ENCODE peak calls at places on chromosomes 1 and 21, in six cellular contexts. One of them, this sample, is unnamed.

GRCh38 chr1:41895552-41895951 is 23.2 kb downstream of the HIVEP3 start:
- DNase-seq in HFFc6: no peak
- DNase-seq in T-helper 9 cell: no peak
- DNase-seq in CD4-positive, alpha-beta T cell: no peak
- DNase-seq in prostate gland: no peak
- DNase-seq in stromal cell of bone marrow: no peak
- DNase-seq in this sample: no peak

GRCh38 chr1:39727221-39727931 is 11.3 kb upstream of the PPIE start:
- DNase-seq in stromal cell of bone marrow: no peak
- DNase-seq in prostate gland: no peak
- DNase-seq in CD4-positive, alpha-beta T cell: no peak
- DNase-seq in HFFc6: no peak
- DNase-seq in T-helper 9 cell: no peak
- DNase-seq in this sample: no peak

GRCh38 chr1:82919828-82920227 is 1079.1 kb downstream of the TTLL7 start:
- DNase-seq in CD4-positive, alpha-beta T cell: no peak
- DNase-seq in stromal cell of bone marrow: peak
- DNase-seq in prostate gland: no peak
- DNase-seq in T-helper 9 cell: no peak
- DNase-seq in HFFc6: no peak
- DNase-seq in this sample: no peak

GRCh38 chr1:59747469-59748014 is 67.2 kb upstream of the HOOK1 start:
- DNase-seq in stromal cell of bone marrow: no peak
- DNase-seq in T-helper 9 cell: no peak
- DNase-seq in prostate gland: no peak
- DNase-seq in CD4-positive, alpha-beta T cell: no peak
- DNase-seq in HFFc6: no peak
- DNase-seq in this sample: no peak

GRCh38 chr1:148318123-148318899 is 164.8 kb downstream of the PPIAL4G start:
- DNase-seq in prostate gland: no peak
- DNase-seq in stromal cell of bone marrow: no peak
- DNase-seq in T-helper 9 cell: peak
- DNase-seq in CD4-positive, alpha-beta T cell: peak
- DNase-seq in HFFc6: no peak
- DNase-seq in this sample: no peak

GRCh38 chr1:55185832-55186231 is 29.3 kb downstream of the USP24 start:
- DNase-seq in T-helper 9 cell: no peak
- DNase-seq in HFFc6: no peak
- DNase-seq in CD4-positive, alpha-beta T cell: no peak
- DNase-seq in prostate gland: no peak
- DNase-seq in stromal cell of bone marrow: no peak
- DNase-seq in this sample: no peak

GRCh38 chr1:171438441-171438840 is 46.9 kb upstream of the PRRC2C start:
- DNase-seq in HFFc6: peak
- DNase-seq in stromal cell of bone marrow: peak
- DNase-seq in CD4-positive, alpha-beta T cell: no peak
- DNase-seq in prostate gland: no peak
- DNase-seq in T-helper 9 cell: no peak
- DNase-seq in this sample: peak

GRCh38 chr1:80776286-80776685 is 1024.4 kb upstream of the ADGRL2 start:
- DNase-seq in prostate gland: no peak
- DNase-seq in HFFc6: no peak
- DNase-seq in T-helper 9 cell: no peak
- DNase-seq in stromal cell of bone marrow: no peak
- DNase-seq in CD4-positive, alpha-beta T cell: no peak
- DNase-seq in this sample: no peak

GRCh38 chr21:46109251-46110221 is 11.6 kb downstream of the COL6A2 start:
- DNase-seq in HFFc6: no peak
- DNase-seq in T-helper 9 cell: no peak
- DNase-seq in CD4-positive, alpha-beta T cell: no peak
- DNase-seq in prostate gland: peak
- DNase-seq in stromal cell of bone marrow: no peak
- DNase-seq in this sample: no peak

This sample was measured in astrocyte of the cerebellum.